ENCODE peak calls at places on chromosomes 3 and 15, in six cellular contexts. P, E, B, I, X and C are unnamed samples.

GRCh38 chr3:14524920-14525660 is 15.1 kb downstream of the GRIP2 start:
- DNase-seq in I (no peak), E (no peak), B (no peak), P (no peak), X (no peak), C (no peak)

GRCh38 chr3:47817609-47818008 is 14.7 kb downstream of the DHX30 start:
- DNase-seq in B (no peak), X (no peak), P (no peak), E (no peak), I (no peak), C (no peak)

GRCh38 chr3:15502616-15503015 is 18.9 kb downstream of the COLQ start:
- DNase-seq in E (no peak), P (no peak), B (no peak), X (no peak), I (no peak), C (no peak)

GRCh38 chr3:117400303-117400702 is 690.7 kb downstream of the TUSC7 start:
- DNase-seq in B (no peak), E (no peak), I (no peak), P (no peak), X (no peak), C (no peak)

GRCh38 chr15:85607842-85608241 is 186.9 kb downstream of the KLHL25 start:
- DNase-seq in I (no peak), E (peak), B (no peak), P (peak), X (no peak), C (peak)

GRCh38 chr3:139794469-139795265 is 116.9 kb upstream of the NMNAT3 start:
- DNase-seq in P (no peak), I (no peak), B (no peak), X (no peak), E (peak), C (peak)

GRCh38 chr3:172613845-172614244 is 90.6 kb upstream of the TNFSF10 start:
- DNase-seq in E (no peak), I (no peak), B (no peak), P (no peak), X (no peak), C (no peak)

GRCh38 chr15:31262143-31262530 is 64.5 kb upstream of the KLF13 start:
- DNase-seq in B (peak), P (no peak), E (no peak), I (no peak), X (no peak), C (no peak)

GRCh38 chr15:64775551-64776401 is at the start of gene RBPMS2:
- DNase-seq in I (no peak), E (no peak), B (peak), X (no peak), P (no peak), C (no peak)

GRCh38 chr3:125061170-125061569 is 5.4 kb upstream of the HEG1 start:
- DNase-seq in X (peak), P (peak), E (peak), B (no peak), I (no peak), C (no peak)

GRCh38 chr15:31271706-31272557 is 54.7 kb upstream of the KLF13 start:
- DNase-seq in B (peak), X (no peak), P (no peak), E (no peak), I (no peak), C (no peak)

GRCh38 chr3:14829811-14830210 is 11.0 kb downstream of the FGD5 start:
- DNase-seq in E (no peak), X (no peak), P (no peak), I (no peak), B (no peak), C (no peak)

GRCh38 chr3:194687638-194688206 is 2.0 kb downstream of the FAM43A start:
- DNase-seq in P (peak), X (no peak), I (peak), B (peak), E (no peak), C (peak)

GRCh38 chr3:147816770-147817169 is 407.6 kb downstream of the ZIC1 start:
- DNase-seq in E (peak), I (no peak), X (peak), P (peak), B (no peak), C (no peak)

GRCh38 chr3:168671091-168671490 is 575.4 kb upstream of the GOLIM4 start:
- DNase-seq in P (no peak), B (no peak), X (no peak), I (no peak), E (no peak), C (no peak)

GRCh38 chr3:42535981-42536784 is 33.7 kb downstream of the VIPR1 start:
- DNase-seq in E (no peak), X (no peak), B (no peak), P (peak), I (peak), C (peak)

GRCh38 chr3:169028716-169029115 is 634.8 kb downstream of the MECOM start:
- DNase-seq in E (peak), I (no peak), X (no peak), B (no peak), P (no peak), C (peak)

GRCh38 chr15:90496791-90497190 is 32.9 kb upstream of the CRTC3 start:
- DNase-seq in P (peak), E (no peak), B (no peak), I (no peak), X (no peak), C (no peak)

GRCh38 chr3:158845748-158846350 is 44.0 kb downstream of the MFSD1 start:
- DNase-seq in P (peak), B (no peak), I (peak), E (peak), X (no peak), C (peak)

GRCh38 chr3:87397210-87397609 is 120.8 kb upstream of the POU1F1 start:
- DNase-seq in X (peak), E (no peak), P (peak), B (no peak), I (no peak), C (no peak)

GRCh38 chr3:55000546-55000945 is 72.7 kb upstream of the LRTM1 start:
- DNase-seq in I (no peak), P (peak), X (peak), B (no peak), E (peak), C (peak)

GRCh38 chr15:49718234-49718633 is 97.4 kb downstream of the DTWD1 start:
- DNase-seq in E (no peak), X (peak), P (peak), I (peak), B (no peak), C (peak)

GRCh38 chr15:76553564-76553963 is 217.0 kb downstream of the ISL2 start:
- DNase-seq in B (no peak), E (no peak), P (no peak), I (no peak), X (no peak), C (no peak)

GRCh38 chr3:83843716-83844115 is 1115.1 kb upstream of the CADM2 start:
- DNase-seq in B (no peak), X (no peak), I (no peak), E (no peak), P (no peak), C (no peak)

GRCh38 chr15:74466570-74466969 is 5.6 kb upstream of the UBL7 start:
- DNase-seq in I (no peak), B (no peak), E (no peak), P (no peak), X (no peak), C (no peak)

GRCh38 chr3:109927161-109927560 is 589.8 kb upstream of the DPPA4 start:
- DNase-seq in B (no peak), I (peak), P (peak), X (peak), E (peak), C (peak)